ENCODE peak calls at places on chromosomes 2 and 18, in six cellular contexts. H is tibial artery; W is EL; N is stimulated activated CD8-positive, alpha-beta memory T cell treated with anti-CD3 and anti-CD28 coated beads, Interleukin-2, amount 100 ng/mL, for 48 hours; O is left colon; Y is uterus. U is an unnamed sample.

GRCh38 chr2:165406053-165406628 is 63.4 kb upstream of the CSRNP3 start:
- DNase-seq in N (no peak), H (no peak), W (peak), O (no peak), Y (no peak), U (no peak)

GRCh38 chr2:101596346-101596745 is 101.2 kb upstream of the MAP4K4 start:
- DNase-seq in H (no peak), O (no peak), W (no peak), N (no peak), Y (no peak), U (no peak)

GRCh38 chr2:8303322-8303832 is 378.5 kb upstream of the ID2 start:
- DNase-seq in W (no peak), H (peak), Y (no peak), N (peak), O (peak), U (no peak)

GRCh38 chr2:160014227-160014626 is 48.2 kb downstream of the PLA2R1 start:
- DNase-seq in O (no peak), W (no peak), H (no peak), Y (no peak), N (no peak), U (no peak)

GRCh38 chr2:180227461-180227860 is 220.4 kb upstream of the CWC22 start:
- DNase-seq in N (no peak), H (no peak), Y (no peak), O (no peak), W (no peak), U (no peak)

GRCh38 chr2:36672199-36672598 is 24.3 kb upstream of the VIT start:
- DNase-seq in H (no peak), W (peak), Y (no peak), N (no peak), O (no peak), U (peak)

GRCh38 chr2:205427112-205427511 is 255.2 kb upstream of the NRP2 start:
- DNase-seq in H (no peak), W (peak), Y (no peak), O (no peak), N (no peak), U (no peak)

GRCh38 chr18:62485684-62486083 is 37.1 kb upstream of the ZCCHC2 start:
- DNase-seq in H (no peak), O (no peak), Y (no peak), W (peak), N (no peak), U (no peak)

GRCh38 chr2:44247924-44248323 is 27.4 kb upstream of the SLC3A1 start:
- DNase-seq in O (no peak), W (peak), H (no peak), N (no peak), Y (no peak), U (no peak)

GRCh38 chr2:238904177-238904576 is 56.3 kb downstream of the TWIST2 start:
- DNase-seq in O (no peak), H (no peak), Y (no peak), W (no peak), N (no peak), U (no peak)

U was measured in G401.